ENCODE peak calls at places on chromosome 2, in four cellular contexts. One of them, this sample, is unnamed.

GRCh38 chr2:112155331-112156151 is 17.4 kb downstream of the FBLN7 start:
- DNase-seq in cardiac fibroblast: no peak
- DNase-seq in iPS-NIHi11: no peak
- DNase-seq in stimulated activated CD4-positive, alpha-beta T cell treated with anti-CD3 and anti-CD28 coated beads, Interleukin-12 subunit alpha, Interleukin-12 subunit beta, amount 100 ng/mL, for 24 hours: no peak
- DNase-seq in this sample: no peak

GRCh38 chr2:233828546-233829192 is 25.7 kb downstream of the HJURP start:
- DNase-seq in stimulated activated CD4-positive, alpha-beta T cell treated with anti-CD3 and anti-CD28 coated beads, Interleukin-12 subunit alpha, Interleukin-12 subunit beta, amount 100 ng/mL, for 24 hours: no peak
- DNase-seq in cardiac fibroblast: no peak
- DNase-seq in iPS-NIHi11: no peak
- DNase-seq in this sample: peak; percentile 32

GRCh38 chr2:65366595-65367125 is 65.7 kb downstream of the SPRED2 start:
- DNase-seq in stimulated activated CD4-positive, alpha-beta T cell treated with anti-CD3 and anti-CD28 coated beads, Interleukin-12 subunit alpha, Interleukin-12 subunit beta, amount 100 ng/mL, for 24 hours: no peak
- DNase-seq in cardiac fibroblast: peak; percentile 90
- DNase-seq in iPS-NIHi11: peak; percentile 43
- DNase-seq in this sample: no peak

GRCh38 chr2:101745711-101746694 is 48.5 kb downstream of the MAP4K4 start:
- DNase-seq in iPS-NIHi11: no peak
- DNase-seq in stimulated activated CD4-positive, alpha-beta T cell treated with anti-CD3 and anti-CD28 coated beads, Interleukin-12 subunit alpha, Interleukin-12 subunit beta, amount 100 ng/mL, for 24 hours: no peak
- DNase-seq in cardiac fibroblast: peak; percentile 59
- DNase-seq in this sample: no peak

GRCh38 chr2:96321230-96322103 is 3.6 kb upstream of the ITPRIPL1 start:
- DNase-seq in iPS-NIHi11: peak; percentile 72
- DNase-seq in cardiac fibroblast: peak; percentile 29
- DNase-seq in stimulated activated CD4-positive, alpha-beta T cell treated with anti-CD3 and anti-CD28 coated beads, Interleukin-12 subunit alpha, Interleukin-12 subunit beta, amount 100 ng/mL, for 24 hours: peak; percentile 64
- DNase-seq in this sample: peak; percentile 80

GRCh38 chr2:11798946-11799495 is 52.6 kb downstream of the LPIN1 start:
- DNase-seq in stimulated activated CD4-positive, alpha-beta T cell treated with anti-CD3 and anti-CD28 coated beads, Interleukin-12 subunit alpha, Interleukin-12 subunit beta, amount 100 ng/mL, for 24 hours: no peak
- DNase-seq in iPS-NIHi11: no peak
- DNase-seq in cardiac fibroblast: no peak
- DNase-seq in this sample: no peak

GRCh38 chr2:191693778-191694177 is 15.8 kb downstream of the NABP1 start:
- DNase-seq in cardiac fibroblast: no peak
- DNase-seq in stimulated activated CD4-positive, alpha-beta T cell treated with anti-CD3 and anti-CD28 coated beads, Interleukin-12 subunit alpha, Interleukin-12 subunit beta, amount 100 ng/mL, for 24 hours: no peak
- DNase-seq in iPS-NIHi11: no peak
- DNase-seq in this sample: no peak

GRCh38 chr2:86032861-86033595 is 72.7 kb downstream of the POLR1A start:
- DNase-seq in stimulated activated CD4-positive, alpha-beta T cell treated with anti-CD3 and anti-CD28 coated beads, Interleukin-12 subunit alpha, Interleukin-12 subunit beta, amount 100 ng/mL, for 24 hours: no peak
- DNase-seq in iPS-NIHi11: no peak
- DNase-seq in cardiac fibroblast: no peak
- DNase-seq in this sample: no peak

GRCh38 chr2:151946856-151947523 is 118.8 kb upstream of the ARL5A start:
- DNase-seq in iPS-NIHi11: peak; percentile 79
- DNase-seq in cardiac fibroblast: peak; percentile 18
- DNase-seq in stimulated activated CD4-positive, alpha-beta T cell treated with anti-CD3 and anti-CD28 coated beads, Interleukin-12 subunit alpha, Interleukin-12 subunit beta, amount 100 ng/mL, for 24 hours: no peak
- DNase-seq in this sample: peak; percentile 66

GRCh38 chr2:201413143-201413542 is 38.1 kb downstream of the TRAK2 start:
- DNase-seq in iPS-NIHi11: peak; percentile 14
- DNase-seq in cardiac fibroblast: no peak
- DNase-seq in stimulated activated CD4-positive, alpha-beta T cell treated with anti-CD3 and anti-CD28 coated beads, Interleukin-12 subunit alpha, Interleukin-12 subunit beta, amount 100 ng/mL, for 24 hours: no peak
- DNase-seq in this sample: no peak

GRCh38 chr2:205474746-205475145 is 207.6 kb upstream of the NRP2 start:
- DNase-seq in stimulated activated CD4-positive, alpha-beta T cell treated with anti-CD3 and anti-CD28 coated beads, Interleukin-12 subunit alpha, Interleukin-12 subunit beta, amount 100 ng/mL, for 24 hours: no peak
- DNase-seq in cardiac fibroblast: peak; percentile 21
- DNase-seq in iPS-NIHi11: no peak
- DNase-seq in this sample: no peak

GRCh38 chr2:42567806-42568429 is 514 bp upstream of the MTA3 start:
- DNase-seq in stimulated activated CD4-positive, alpha-beta T cell treated with anti-CD3 and anti-CD28 coated beads, Interleukin-12 subunit alpha, Interleukin-12 subunit beta, amount 100 ng/mL, for 24 hours: no peak
- DNase-seq in iPS-NIHi11: peak; percentile 73
- DNase-seq in cardiac fibroblast: peak; percentile 13
- DNase-seq in this sample: peak; percentile 77

GRCh38 chr2:207205173-207205957 is 39.6 kb upstream of the KLF7 start:
- DNase-seq in stimulated activated CD4-positive, alpha-beta T cell treated with anti-CD3 and anti-CD28 coated beads, Interleukin-12 subunit alpha, Interleukin-12 subunit beta, amount 100 ng/mL, for 24 hours: no peak
- DNase-seq in cardiac fibroblast: no peak
- DNase-seq in iPS-NIHi11: no peak
- DNase-seq in this sample: no peak

GRCh38 chr2:181570833-181571661 is 85.9 kb downstream of the CERKL start:
- DNase-seq in cardiac fibroblast: peak; percentile 29
- DNase-seq in iPS-NIHi11: no peak
- DNase-seq in stimulated activated CD4-positive, alpha-beta T cell treated with anti-CD3 and anti-CD28 coated beads, Interleukin-12 subunit alpha, Interleukin-12 subunit beta, amount 100 ng/mL, for 24 hours: no peak
- DNase-seq in this sample: no peak

GRCh38 chr2:2870106-2870505 is 507.5 kb downstream of the EIPR1 start:
- DNase-seq in stimulated activated CD4-positive, alpha-beta T cell treated with anti-CD3 and anti-CD28 coated beads, Interleukin-12 subunit alpha, Interleukin-12 subunit beta, amount 100 ng/mL, for 24 hours: no peak
- DNase-seq in cardiac fibroblast: no peak
- DNase-seq in iPS-NIHi11: no peak
- DNase-seq in this sample: no peak

GRCh38 chr2:194320520-194320919 is 1336.5 kb upstream of the SLC39A10 start:
- DNase-seq in iPS-NIHi11: no peak
- DNase-seq in stimulated activated CD4-positive, alpha-beta T cell treated with anti-CD3 and anti-CD28 coated beads, Interleukin-12 subunit alpha, Interleukin-12 subunit beta, amount 100 ng/mL, for 24 hours: no peak
- DNase-seq in cardiac fibroblast: no peak
- DNase-seq in this sample: no peak

GRCh38 chr2:54676656-54677055 is 46.8 kb upstream of the EML6 start:
- DNase-seq in iPS-NIHi11: no peak
- DNase-seq in cardiac fibroblast: no peak
- DNase-seq in stimulated activated CD4-positive, alpha-beta T cell treated with anti-CD3 and anti-CD28 coated beads, Interleukin-12 subunit alpha, Interleukin-12 subunit beta, amount 100 ng/mL, for 24 hours: no peak
- DNase-seq in this sample: no peak

GRCh38 chr2:134185639-134186038 is 68.2 kb upstream of the MGAT5 start:
- DNase-seq in cardiac fibroblast: no peak
- DNase-seq in iPS-NIHi11: no peak
- DNase-seq in stimulated activated CD4-positive, alpha-beta T cell treated with anti-CD3 and anti-CD28 coated beads, Interleukin-12 subunit alpha, Interleukin-12 subunit beta, amount 100 ng/mL, for 24 hours: no peak
- DNase-seq in this sample: no peak

GRCh38 chr2:42614838-42615237 is 46.4 kb downstream of the MTA3 start:
- DNase-seq in cardiac fibroblast: no peak
- DNase-seq in iPS-NIHi11: no peak
- DNase-seq in stimulated activated CD4-positive, alpha-beta T cell treated with anti-CD3 and anti-CD28 coated beads, Interleukin-12 subunit alpha, Interleukin-12 subunit beta, amount 100 ng/mL, for 24 hours: no peak
- DNase-seq in this sample: no peak

GRCh38 chr2:28710545-28710944 is 41.1 kb upstream of the PPP1CB start:
- DNase-seq in iPS-NIHi11: no peak
- DNase-seq in stimulated activated CD4-positive, alpha-beta T cell treated with anti-CD3 and anti-CD28 coated beads, Interleukin-12 subunit alpha, Interleukin-12 subunit beta, amount 100 ng/mL, for 24 hours: no peak
- DNase-seq in cardiac fibroblast: no peak
- DNase-seq in this sample: no peak

GRCh38 chr2:13121096-13121495 is 404.4 kb downstream of the TRIB2 start:
- DNase-seq in cardiac fibroblast: no peak
- DNase-seq in stimulated activated CD4-positive, alpha-beta T cell treated with anti-CD3 and anti-CD28 coated beads, Interleukin-12 subunit alpha, Interleukin-12 subunit beta, amount 100 ng/mL, for 24 hours: no peak
- DNase-seq in iPS-NIHi11: no peak
- DNase-seq in this sample: no peak

GRCh38 chr2:231683292-231683898 is 24.9 kb upstream of the PTMA start:
- DNase-seq in stimulated activated CD4-positive, alpha-beta T cell treated with anti-CD3 and anti-CD28 coated beads, Interleukin-12 subunit alpha, Interleukin-12 subunit beta, amount 100 ng/mL, for 24 hours: no peak
- DNase-seq in iPS-NIHi11: no peak
- DNase-seq in cardiac fibroblast: no peak
- DNase-seq in this sample: no peak

GRCh38 chr2:181684454-181685149 is 4.3 kb upstream of the NEUROD1 start:
- DNase-seq in iPS-NIHi11: no peak
- DNase-seq in cardiac fibroblast: no peak
- DNase-seq in stimulated activated CD4-positive, alpha-beta T cell treated with anti-CD3 and anti-CD28 coated beads, Interleukin-12 subunit alpha, Interleukin-12 subunit beta, amount 100 ng/mL, for 24 hours: no peak
- DNase-seq in this sample: peak; percentile 47

GRCh38 chr2:160791884-160792283 is 298.3 kb upstream of the RBMS1 start:
- DNase-seq in cardiac fibroblast: no peak
- DNase-seq in iPS-NIHi11: no peak
- DNase-seq in stimulated activated CD4-positive, alpha-beta T cell treated with anti-CD3 and anti-CD28 coated beads, Interleukin-12 subunit alpha, Interleukin-12 subunit beta, amount 100 ng/mL, for 24 hours: no peak
- DNase-seq in this sample: no peak

GRCh38 chr2:201966691-201967388 is 66.8 kb upstream of the FZD7 start:
- DNase-seq in cardiac fibroblast: no peak
- DNase-seq in iPS-NIHi11: no peak
- DNase-seq in stimulated activated CD4-positive, alpha-beta T cell treated with anti-CD3 and anti-CD28 coated beads, Interleukin-12 subunit alpha, Interleukin-12 subunit beta, amount 100 ng/mL, for 24 hours: no peak
- DNase-seq in this sample: no peak

GRCh38 chr2:8421658-8422499 is 260.0 kb upstream of the ID2 start:
- DNase-seq in cardiac fibroblast: no peak
- DNase-seq in iPS-NIHi11: no peak
- DNase-seq in stimulated activated CD4-positive, alpha-beta T cell treated with anti-CD3 and anti-CD28 coated beads, Interleukin-12 subunit alpha, Interleukin-12 subunit beta, amount 100 ng/mL, for 24 hours: no peak
- DNase-seq in this sample: no peak

GRCh38 chr2:136135924-136136906 is 18.3 kb upstream of the CXCR4 start:
- DNase-seq in iPS-NIHi11: no peak
- DNase-seq in stimulated activated CD4-positive, alpha-beta T cell treated with anti-CD3 and anti-CD28 coated beads, Interleukin-12 subunit alpha, Interleukin-12 subunit beta, amount 100 ng/mL, for 24 hours: no peak
- DNase-seq in cardiac fibroblast: no peak
- DNase-seq in this sample: no peak

GRCh38 chr2:20925265-20925889 is 102.5 kb upstream of the LDAH start:
- DNase-seq in iPS-NIHi11: peak; percentile 79
- DNase-seq in stimulated activated CD4-positive, alpha-beta T cell treated with anti-CD3 and anti-CD28 coated beads, Interleukin-12 subunit alpha, Interleukin-12 subunit beta, amount 100 ng/mL, for 24 hours: no peak
- DNase-seq in cardiac fibroblast: peak; percentile 3
- DNase-seq in this sample: peak; percentile 72

GRCh38 chr2:236293241-236293810 is 29.1 kb upstream of the ASB18 start:
- DNase-seq in iPS-NIHi11: no peak
- DNase-seq in cardiac fibroblast: no peak
- DNase-seq in stimulated activated CD4-positive, alpha-beta T cell treated with anti-CD3 and anti-CD28 coated beads, Interleukin-12 subunit alpha, Interleukin-12 subunit beta, amount 100 ng/mL, for 24 hours: no peak
- DNase-seq in this sample: no peak

GRCh38 chr2:183037281-183037659 is 987 bp downstream of the NCKAP1 start:
- DNase-seq in stimulated activated CD4-positive, alpha-beta T cell treated with anti-CD3 and anti-CD28 coated beads, Interleukin-12 subunit alpha, Interleukin-12 subunit beta, amount 100 ng/mL, for 24 hours: no peak
- DNase-seq in cardiac fibroblast: peak; percentile 41
- DNase-seq in iPS-NIHi11: no peak
- DNase-seq in this sample: no peak

GRCh38 chr2:102291221-102292075 is 19.9 kb upstream of the IL1RL1 start:
- DNase-seq in iPS-NIHi11: no peak
- DNase-seq in stimulated activated CD4-positive, alpha-beta T cell treated with anti-CD3 and anti-CD28 coated beads, Interleukin-12 subunit alpha, Interleukin-12 subunit beta, amount 100 ng/mL, for 24 hours: no peak
- DNase-seq in cardiac fibroblast: no peak
- DNase-seq in this sample: no peak

GRCh38 chr2:54494087-54494486 is 38.0 kb downstream of the SPTBN1 start:
- DNase-seq in stimulated activated CD4-positive, alpha-beta T cell treated with anti-CD3 and anti-CD28 coated beads, Interleukin-12 subunit alpha, Interleukin-12 subunit beta, amount 100 ng/mL, for 24 hours: no peak
- DNase-seq in iPS-NIHi11: no peak
- DNase-seq in cardiac fibroblast: no peak
- DNase-seq in this sample: no peak

GRCh38 chr2:47336259-47337238 is 66.4 kb upstream of the MSH2 start:
- DNase-seq in iPS-NIHi11: no peak
- DNase-seq in cardiac fibroblast: no peak
- DNase-seq in stimulated activated CD4-positive, alpha-beta T cell treated with anti-CD3 and anti-CD28 coated beads, Interleukin-12 subunit alpha, Interleukin-12 subunit beta, amount 100 ng/mL, for 24 hours: no peak
- DNase-seq in this sample: no peak

GRCh38 chr2:46749042-46749461 is 166.6 kb downstream of the MCFD2 start:
- DNase-seq in iPS-NIHi11: no peak
- DNase-seq in stimulated activated CD4-positive, alpha-beta T cell treated with anti-CD3 and anti-CD28 coated beads, Interleukin-12 subunit alpha, Interleukin-12 subunit beta, amount 100 ng/mL, for 24 hours: no peak
- DNase-seq in cardiac fibroblast: peak; percentile 82
- DNase-seq in this sample: no peak

GRCh38 chr2:127024769-127025356 is 82.1 kb downstream of the BIN1 start:
- DNase-seq in iPS-NIHi11: peak; percentile 73
- DNase-seq in cardiac fibroblast: peak; percentile 34
- DNase-seq in stimulated activated CD4-positive, alpha-beta T cell treated with anti-CD3 and anti-CD28 coated beads, Interleukin-12 subunit alpha, Interleukin-12 subunit beta, amount 100 ng/mL, for 24 hours: no peak
- DNase-seq in this sample: peak; percentile 82

GRCh38 chr2:85623991-85624390 is 8.0 kb downstream of the USP39 start:
- DNase-seq in cardiac fibroblast: no peak
- DNase-seq in iPS-NIHi11: no peak
- DNase-seq in stimulated activated CD4-positive, alpha-beta T cell treated with anti-CD3 and anti-CD28 coated beads, Interleukin-12 subunit alpha, Interleukin-12 subunit beta, amount 100 ng/mL, for 24 hours: no peak
- DNase-seq in this sample: no peak

GRCh38 chr2:217995741-217996141 is 7.1 kb downstream of the TNS1 start:
- DNase-seq in cardiac fibroblast: peak; percentile 64
- DNase-seq in iPS-NIHi11: no peak
- DNase-seq in stimulated activated CD4-positive, alpha-beta T cell treated with anti-CD3 and anti-CD28 coated beads, Interleukin-12 subunit alpha, Interleukin-12 subunit beta, amount 100 ng/mL, for 24 hours: no peak
- DNase-seq in this sample: peak; percentile 66

GRCh38 chr2:220499281-220499680 is 871.9 kb downstream of the SLC4A3 start:
- DNase-seq in stimulated activated CD4-positive, alpha-beta T cell treated with anti-CD3 and anti-CD28 coated beads, Interleukin-12 subunit alpha, Interleukin-12 subunit beta, amount 100 ng/mL, for 24 hours: no peak
- DNase-seq in iPS-NIHi11: no peak
- DNase-seq in cardiac fibroblast: peak; percentile 42
- DNase-seq in this sample: no peak

GRCh38 chr2:189702071-189702470 is 27.6 kb downstream of the ANKAR start:
- DNase-seq in cardiac fibroblast: peak; percentile 9
- DNase-seq in iPS-NIHi11: peak; percentile 12
- DNase-seq in stimulated activated CD4-positive, alpha-beta T cell treated with anti-CD3 and anti-CD28 coated beads, Interleukin-12 subunit alpha, Interleukin-12 subunit beta, amount 100 ng/mL, for 24 hours: no peak
- DNase-seq in this sample: no peak

GRCh38 chr2:28896906-28897305 is 2.4 kb downstream of the WDR43 start:
- DNase-seq in cardiac fibroblast: no peak
- DNase-seq in iPS-NIHi11: no peak
- DNase-seq in stimulated activated CD4-positive, alpha-beta T cell treated with anti-CD3 and anti-CD28 coated beads, Interleukin-12 subunit alpha, Interleukin-12 subunit beta, amount 100 ng/mL, for 24 hours: no peak
- DNase-seq in this sample: no peak

This sample was measured in ecto neural progenitor cell.